ENCODE peak calls at places on chromosomes 5 and 9, in four cellular contexts. U is esophagus squamous epithelium, W is lower leg skin, G is fibroblast of the aortic adventitia. D is an unnamed sample.
A peak's percentile ranks its signal among the peaks of the same experiment; 100 is the strongest.

GRCh38 chr9:88741335-88741734 is 206.4 kb downstream of the NXNL2 start:
- DNase-seq in U (no peak), W (no peak), G (no peak), D (peak; percentile 29)

GRCh38 chr5:25515525-25515924 is 870.7 kb upstream of the CDH10 start:
- DNase-seq in U (no peak), W (no peak), G (no peak), D (no peak)

GRCh38 chr9:99076030-99076429 is 28.9 kb upstream of the TGFBR1 start:
- DNase-seq in U (no peak), W (no peak), G (no peak), D (no peak)

GRCh38 chr9:112493738-112494137 is 7.1 kb downstream of the KIAA1958 start:
- DNase-seq in U (no peak), W (no peak), G (peak; percentile 44), D (no peak)

GRCh38 chr5:142826741-142827492 is 56.7 kb downstream of the ARHGAP26 start:
- DNase-seq in U (no peak), W (no peak), G (peak; percentile 79), D (peak; percentile 16)

GRCh38 chr5:14268738-14269137 is 125.6 kb downstream of the TRIO start:
- DNase-seq in U (no peak), W (no peak), G (peak; percentile 68), D (no peak)

GRCh38 chr5:64742821-64743220 is 25.7 kb downstream of the SREK1IP1 start:
- DNase-seq in U (no peak), W (no peak), G (no peak), D (no peak)

GRCh38 chr9:89483592-89484474 is 14.1 kb downstream of the SEMA4D start:
- DNase-seq in U (no peak), W (no peak), G (no peak), D (peak; percentile 77)

GRCh38 chr5:122182491-122182921 is 53.2 kb downstream of the ZNF474 start:
- DNase-seq in U (no peak), W (peak; percentile 71), G (peak; percentile 88), D (no peak)

GRCh38 chr5:157275403-157275802 is 9.5 kb downstream of the CYFIP2 start:
- DNase-seq in U (no peak), W (no peak), G (no peak), D (no peak)

GRCh38 chr5:157273131-157273556 is 7.2 kb downstream of the CYFIP2 start:
- DNase-seq in U (no peak), W (no peak), G (no peak), D (peak; percentile 57)

GRCh38 chr5:157269763-157270272 is 3.9 kb downstream of the CYFIP2 start:
- DNase-seq in U (no peak), W (no peak), G (no peak), D (no peak)

GRCh38 chr5:157269165-157269671 is 3.3 kb downstream of the CYFIP2 start:
- DNase-seq in U (no peak), W (no peak), G (no peak), D (no peak)

DNA sequence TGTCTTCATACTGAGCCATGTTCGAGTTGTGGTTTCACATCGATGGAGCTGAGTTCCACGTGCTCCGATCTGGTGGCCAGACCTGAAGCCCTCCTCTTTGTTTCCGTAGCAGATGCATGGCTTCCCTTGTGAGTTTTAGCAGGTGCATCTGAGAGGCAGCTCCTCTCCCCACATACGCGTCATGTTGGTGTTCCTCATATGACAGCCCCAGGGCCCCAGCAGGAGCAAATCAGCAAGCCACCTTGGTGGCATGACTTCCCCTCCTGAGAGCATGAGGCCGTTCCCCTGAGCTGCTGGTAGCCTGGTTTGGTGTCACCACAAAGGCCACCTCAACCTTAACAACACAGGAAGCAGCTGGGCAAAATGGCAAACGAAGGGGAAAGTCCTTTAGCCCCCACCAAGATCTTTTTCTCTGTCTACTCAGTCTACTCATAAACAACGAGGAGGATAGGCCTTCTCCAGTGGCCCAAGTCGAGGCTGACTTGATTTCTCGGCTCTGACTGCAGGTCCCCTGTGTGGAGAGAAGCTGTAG is 5.9 kb downstream of the CYFIP2 start:
- DNase-seq in U (peak; percentile 69), W (no peak), G (no peak), D (peak; percentile 99)
- H3K4me3 ChIP-seq in U (no peak overlapping the region), W (no peak overlapping the region), G (no peak overlapping the region), D (peak overlapping the region; percentile 31)

GRCh38 chr5:158414333-158414762 is 555.4 kb upstream of the CLINT1 start:
- DNase-seq in U (no peak), W (peak; percentile 62), G (peak; percentile 42), D (no peak)
- H3K4me3 ChIP-seq in U (no peak overlapping the region), W (no peak overlapping the region), G (no peak overlapping the region), D (no peak overlapping the region)

GRCh38 chr5:148827723-148828122 is 1.3 kb downstream of the ADRB2 start:
- DNase-seq in U (no peak), W (no peak), G (no peak), D (no peak)
- H3K4me3 ChIP-seq in U (peak overlapping the region; percentile 66), W (peak overlapping the region; percentile 46), G (no peak overlapping the region), D (no peak overlapping the region)

GRCh38 chr5:180313677-180314076 is 21.8 kb upstream of the MAPK9 start:
- DNase-seq in U (no peak), W (no peak), G (no peak), D (peak; percentile 53)
- H3K4me3 ChIP-seq in U (peak overlapping the region; percentile 41), W (no peak overlapping the region), G (no peak overlapping the region), D (peak overlapping the region; percentile 59)

DNA sequence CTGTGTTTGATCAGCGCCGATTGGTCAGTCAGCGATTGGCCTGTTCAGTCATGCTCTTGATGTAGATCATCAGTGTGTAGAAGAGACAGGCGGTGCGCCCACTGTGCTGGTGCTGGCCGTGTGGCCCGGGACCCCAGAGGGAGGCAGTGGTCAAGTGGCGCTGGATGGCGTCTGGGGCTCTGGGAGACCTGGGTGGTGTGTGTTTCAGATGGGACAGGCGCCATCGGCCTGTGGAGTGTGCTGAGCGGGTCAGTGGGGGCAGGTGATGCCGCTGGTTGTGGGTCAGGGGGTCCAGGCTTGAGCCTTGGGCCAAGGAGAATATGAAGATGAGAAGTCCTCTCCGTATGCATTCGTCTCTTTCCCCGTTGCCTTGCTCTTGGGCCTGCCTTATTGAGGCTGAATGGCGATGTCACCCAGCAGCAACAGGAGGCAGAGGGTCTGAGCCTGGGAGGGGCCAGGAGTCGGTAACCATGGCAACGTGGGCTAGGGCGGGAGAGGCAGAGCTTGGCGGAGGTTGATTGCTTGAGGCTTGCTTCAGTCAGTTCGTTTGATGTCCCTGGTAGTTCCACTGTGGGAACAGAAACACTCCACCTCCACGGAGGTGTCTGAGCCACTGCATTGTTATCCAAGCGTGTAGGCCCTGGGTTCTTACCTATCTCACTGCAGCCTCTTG is 117.8 kb upstream of the CACNA1B start:
- DNase-seq in U (no peak), W (no peak), G (no peak), D (peak; percentile 35)
- H3K4me3 ChIP-seq in U (no peak overlapping the region), W (no peak overlapping the region), G (no peak overlapping the region), D (no peak overlapping the region)

GRCh38 chr5:5422819-5423515 is 490 bp downstream of the ICE1 start:
- DNase-seq in U (no peak), W (no peak), G (no peak), D (no peak)
- H3K4me3 ChIP-seq in U (peak overlapping the region; percentile 80), W (peak overlapping the region; percentile 92), G (peak overlapping the region; percentile 92), D (peak overlapping the region; percentile 88)

GRCh38 chr5:150082889-150083288 is 3.5 kb downstream of the CSF1R start:
- DNase-seq in U (no peak), W (no peak), G (no peak), D (no peak)
- H3K4me3 ChIP-seq in U (no peak overlapping the region), W (no peak overlapping the region), G (no peak overlapping the region), D (no peak overlapping the region)

GRCh38 chr9:113885183-113886002 is 9.3 kb downstream of the ZNF618 start:
- DNase-seq in U (no peak), W (no peak), G (no peak), D (no peak)
- H3K4me3 ChIP-seq in U (no peak overlapping the region), W (no peak overlapping the region), G (peak overlapping the region; percentile 56), D (no peak overlapping the region)

D was measured in Jurkat, Clone E6-1.